ENCODE peak calls at places on chromosomes 12 and 14, in six cellular contexts. M is IMR-90, X is K562, F is fibroblast of lung, L is MM.1S, W is HCT116. D is an unnamed sample.
A peak's percentile ranks its signal among the peaks of the same experiment; 100 is the strongest.

GRCh38 chr14:105099778-105100177 is 34.5 kb upstream of the GPR132 start:
- DNase-seq in W (no peak), F (no peak), L (no peak), X (no peak), M (no peak), D (no peak)

GRCh38 chr12:83945871-83946270 is 966.7 kb downstream of the SLC6A15 start:
- DNase-seq in F (peak; percentile 85), W (peak; percentile 3), X (no peak), M (peak; percentile 52), L (no peak), D (no peak)

GRCh38 chr12:37720846-37721245 is 595.7 kb upstream of the ALG10B start:
- DNase-seq in L (no peak), F (no peak), M (no peak), W (no peak), X (no peak), D (no peak)

GRCh38 chr12:108333898-108334699 is 5.0 kb downstream of the CMKLR1 start:
- DNase-seq in X (no peak), F (no peak), L (no peak), W (no peak), M (peak; percentile 15), D (no peak)

GRCh38 chr12:27807063-27807703 is 27.1 kb upstream of the MANSC4 start:
- DNase-seq in W (no peak), L (no peak), X (no peak), M (no peak), F (no peak), D (no peak)

GRCh38 chr12:13435535-13435934 is 239.0 kb downstream of the EMP1 start:
- DNase-seq in W (no peak), X (no peak), M (no peak), L (no peak), F (no peak), D (no peak)

GRCh38 chr14:105088812-105089745 is 23.8 kb upstream of the GPR132 start:
- DNase-seq in L (no peak), X (no peak), M (peak; percentile 30), F (peak; percentile 38), W (no peak), D (no peak)

GRCh38 chr14:91315844-91316267 is 71.4 kb upstream of the GPR68 start:
- DNase-seq in F (no peak), W (no peak), M (no peak), X (no peak), L (peak; percentile 73), D (peak; percentile 77)

GRCh38 chr14:25349269-25349668 is 299.3 kb upstream of the STXBP6 start:
- DNase-seq in W (no peak), F (no peak), X (no peak), L (no peak), M (no peak), D (peak; percentile 12)

GRCh38 chr12:47729233-47729632 is 3.9 kb upstream of the ENDOU start:
- DNase-seq in L (no peak), F (peak; percentile 80), W (no peak), M (peak; percentile 87), X (no peak), D (no peak)

GRCh38 chr12:47032644-47033043 is 46.8 kb upstream of the PCED1B start:
- DNase-seq in L (peak; percentile 63), M (peak; percentile 77), F (peak; percentile 78), X (peak; percentile 14), W (peak; percentile 36), D (peak; percentile 81)

GRCh38 chr12:26378721-26379120 is 183.3 kb downstream of the SSPN start:
- DNase-seq in L (no peak), M (no peak), F (no peak), W (no peak), X (no peak), D (no peak)

GRCh38 chr12:29691146-29691854 is 92.4 kb downstream of the TMTC1 start:
- DNase-seq in W (no peak), X (no peak), F (no peak), L (no peak), M (no peak), D (no peak)

GRCh38 chr12:21509768-21510167 is 8.2 kb downstream of the GOLT1B start:
- DNase-seq in F (no peak), X (no peak), W (no peak), M (no peak), L (peak; percentile 72), D (no peak)

GRCh38 chr14:72780771-72781170 is 113.1 kb downstream of the DPF3 start:
- DNase-seq in L (no peak), M (peak; percentile 76), F (peak; percentile 80), X (no peak), W (no peak), D (no peak)

GRCh38 chr12:67988600-67988999 is 647 bp upstream of the IFNG-AS1 start:
- DNase-seq in X (no peak), L (peak; percentile 84), F (no peak), M (no peak), W (no peak), D (peak; percentile 65)

GRCh38 chr14:41960316-41960715 is 353.6 kb downstream of the LRFN5 start:
- DNase-seq in X (no peak), W (no peak), M (peak; percentile 4), F (peak; percentile 69), L (no peak), D (no peak)

GRCh38 chr14:92503756-92504491 is 9.7 kb upstream of the RIN3 start:
- DNase-seq in X (no peak), M (peak; percentile 70), W (peak; percentile 88), L (no peak), F (peak; percentile 31), D (no peak)

GRCh38 chr12:6076776-6077700 is 47.4 kb downstream of the VWF start:
- DNase-seq in F (no peak), W (no peak), X (no peak), M (no peak), L (no peak), D (no peak)

GRCh38 chr12:13602217-13602616 is 379.2 kb downstream of the GRIN2B start:
- DNase-seq in F (no peak), X (no peak), W (no peak), L (no peak), M (no peak), D (no peak)

DNA sequence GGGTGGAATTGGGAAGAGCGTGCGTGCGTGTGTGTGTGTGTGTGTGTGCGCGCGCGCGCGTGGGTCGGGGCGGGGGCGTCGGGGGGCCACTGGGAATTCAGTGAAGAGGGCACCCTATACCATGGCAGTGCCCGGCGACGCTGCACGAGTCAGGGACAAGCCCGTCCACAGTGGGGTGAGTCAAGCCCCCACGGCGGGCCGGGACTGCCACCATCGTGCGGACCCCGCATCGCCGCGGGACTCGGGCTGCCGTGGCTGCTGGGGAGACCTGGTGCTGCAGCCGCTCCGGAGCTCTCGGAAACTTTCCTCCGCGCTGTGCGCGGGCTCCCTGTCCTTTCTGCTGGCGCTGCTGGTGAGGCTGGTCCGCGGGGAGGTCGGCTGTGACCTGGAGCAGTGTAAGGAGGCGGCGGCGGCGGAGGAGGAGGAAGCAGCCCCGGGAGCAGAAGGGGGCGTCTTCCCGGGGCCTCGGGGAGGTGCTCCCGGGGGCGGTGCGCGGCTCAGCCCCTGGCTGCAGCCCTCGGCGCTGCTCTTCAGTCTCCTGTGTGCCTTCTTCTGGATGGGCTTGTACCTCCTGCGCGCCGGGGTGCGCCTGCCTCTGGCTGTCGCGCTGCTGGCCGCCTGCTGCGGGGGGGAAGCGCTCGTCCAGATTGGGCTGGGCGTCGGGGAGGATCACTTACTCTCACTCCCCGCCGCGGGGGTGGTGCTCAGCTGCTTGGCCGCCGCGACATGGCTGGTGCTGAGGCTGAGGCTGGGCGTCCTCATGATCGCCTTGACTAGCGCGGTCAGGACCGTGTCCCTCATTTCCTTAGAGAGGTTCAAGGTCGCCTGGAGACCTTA is 1.0 kb downstream of the PDE3A start:
- DNase-seq in W (no peak), F (peak; percentile 43), M (peak; percentile 39), L (no peak), X (no peak), D (no peak)
- H3K27ac ChIP-seq in W (no peak overlapping the region), F (no peak overlapping the region), M (peak overlapping the region; percentile 35), L (no peak overlapping the region), X (no peak overlapping the region), D (no peak overlapping the region)

GRCh38 chr12:102948941-102949352 is 8.5 kb upstream of the ASCL1 start:
- DNase-seq in L (peak; percentile 41), X (peak; percentile 45), F (peak; percentile 43), M (peak; percentile 37), W (peak; percentile 23), D (peak; percentile 77)
- H3K27me3 ChIP-seq in L (no peaks in the 10 kb centered on the region), X (no peaks in the 10 kb centered on the region), F (peaks cover 3% of the 10 kb centered on the region), M (peaks cover 12% of the 10 kb centered on the region), W (peaks cover 26% of the 10 kb centered on the region), D (no peaks in the 10 kb centered on the region)

DNA sequence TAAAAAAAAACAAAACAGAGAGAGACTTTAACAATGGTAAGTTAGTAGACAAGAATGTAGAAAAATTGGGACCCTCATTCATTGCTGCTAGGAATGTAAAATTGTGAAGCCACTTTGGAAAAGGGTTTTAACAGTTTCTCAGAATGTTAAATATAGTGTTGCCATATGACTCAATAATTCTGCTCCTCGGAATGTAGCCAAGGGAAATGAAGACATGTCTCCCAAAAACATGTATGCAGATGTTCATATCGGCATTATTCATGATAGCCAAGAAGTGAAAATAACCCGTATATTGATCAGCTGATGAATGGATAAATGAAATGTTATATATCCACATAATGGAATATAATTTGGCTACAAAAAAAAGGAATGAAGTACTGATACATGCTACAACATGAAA is 132.3 kb downstream of the DAAM1 start:
- DNase-seq in W (no peak), M (no peak), F (peak; percentile 37), L (no peak), X (no peak), D (no peak)
- H3K4me2 ChIP-seq in W (no peak overlapping the region), M (peak overlapping the region; percentile 70), F (no peak overlapping the region), L (peak overlapping the region; percentile 29), X (no peak overlapping the region), D (peak overlapping the region; percentile 3)

GRCh38 chr14:103684471-103684870 is 30.8 kb downstream of the XRCC3 start:
- DNase-seq in M (no peak), L (no peak), F (peak; percentile 23), X (no peak), W (no peak), D (no peak)

GRCh38 chr14:103684871-103685270 is 30.4 kb downstream of the XRCC3 start:
- DNase-seq in F (no peak), M (no peak), X (no peak), W (no peak), L (no peak), D (no peak)

GRCh38 chr14:103686831-103687485 is 28.3 kb downstream of the XRCC3 start:
- DNase-seq in M (peak; percentile 55), X (no peak), F (no peak), W (no peak), L (no peak), D (no peak)

GRCh38 chr14:103687712-103688111 is 27.5 kb downstream of the XRCC3 start:
- DNase-seq in F (no peak), W (no peak), M (no peak), X (no peak), L (no peak), D (no peak)

DNA sequence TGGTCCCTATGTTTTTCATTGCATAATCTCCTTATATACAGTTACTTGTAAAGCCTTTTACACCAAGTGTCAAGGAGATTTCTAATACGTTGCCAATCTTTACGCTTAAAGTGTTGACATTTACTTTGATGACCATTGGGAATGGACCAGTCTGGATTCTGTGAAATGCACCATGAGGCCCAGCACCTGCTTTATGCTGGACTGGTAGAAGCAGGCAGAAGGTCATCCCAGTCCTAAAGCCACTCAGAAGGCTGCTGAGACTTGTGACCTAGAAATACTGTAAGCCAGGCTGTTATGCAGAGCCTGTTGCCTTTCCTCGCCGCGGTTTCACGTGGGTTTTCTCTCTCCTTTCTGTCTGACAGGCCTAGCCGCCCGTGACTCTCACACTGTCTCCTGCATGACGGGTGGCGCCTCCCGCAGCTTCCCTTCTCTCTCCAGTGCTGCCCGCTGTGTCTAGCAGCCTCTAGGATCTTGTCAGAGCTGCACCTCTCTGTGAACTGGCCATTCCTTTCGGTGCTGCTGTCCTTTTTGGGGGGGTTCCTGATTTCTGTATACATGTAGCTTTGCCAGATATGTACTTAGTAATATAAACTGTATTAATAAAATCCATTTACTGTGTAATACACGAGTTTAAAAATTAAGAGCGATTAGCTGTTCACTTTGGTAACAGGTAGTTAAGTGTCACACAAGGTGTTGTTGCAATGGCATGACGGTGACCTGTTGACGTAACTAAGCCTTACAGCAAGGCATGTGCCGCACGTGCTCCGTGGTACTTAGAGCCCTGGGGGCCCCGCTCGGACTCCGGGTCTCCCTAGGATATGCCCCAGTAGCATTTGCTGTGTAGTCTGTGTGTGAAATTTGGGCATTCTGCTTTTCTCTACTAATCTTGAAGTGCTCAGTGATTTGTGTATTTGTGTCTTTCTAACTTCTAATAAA is 29.7 kb downstream of the XRCC3 start:
- DNase-seq in F (no peak), M (no peak), X (no peak), L (no peak), W (no peak), D (no peak)
- H3K27ac ChIP-seq in F (no peak overlapping the region), M (no peak overlapping the region), X (no peak overlapping the region), L (no peak overlapping the region), W (no peak overlapping the region), D (no peak overlapping the region)